ENCODE peak calls at places on chromosome 20, in four cellular contexts. One of them, this sample, is unnamed.

GRCh38 chr20:32052090-32052791 is at the start of gene HCK:
- DNase-seq in mesendoderm: no peak
- DNase-seq in neural progenitor cell: peak; percentile 59
- DNase-seq in neuronal stem cell: no peak
- DNase-seq in this sample: no peak

GRCh38 chr20:39112196-39112743 is 150.1 kb downstream of the DHX35 start:
- DNase-seq in mesendoderm: peak; percentile 81
- DNase-seq in neural progenitor cell: peak; percentile 89
- DNase-seq in neuronal stem cell: peak; percentile 66
- DNase-seq in this sample: no peak

GRCh38 chr20:18743665-18744440 is 69.7 kb upstream of the SCP2D1 start:
- DNase-seq in mesendoderm: no peak
- DNase-seq in neural progenitor cell: no peak
- DNase-seq in neuronal stem cell: no peak
- DNase-seq in this sample: no peak

GRCh38 chr20:40176442-40176841 is 512.6 kb downstream of the MAFB start:
- DNase-seq in mesendoderm: no peak
- DNase-seq in neural progenitor cell: no peak
- DNase-seq in neuronal stem cell: no peak
- DNase-seq in this sample: no peak

GRCh38 chr20:15240801-15241200 is 903.4 kb upstream of the FLRT3 start:
- DNase-seq in neural progenitor cell: no peak
- DNase-seq in neuronal stem cell: no peak
- DNase-seq in mesendoderm: no peak
- DNase-seq in this sample: no peak

GRCh38 chr20:52682271-52682670 is 289.9 kb upstream of the TSHZ2 start:
- DNase-seq in mesendoderm: no peak
- DNase-seq in neuronal stem cell: no peak
- DNase-seq in neural progenitor cell: no peak
- DNase-seq in this sample: no peak

GRCh38 chr20:15317546-15318242 is 980.3 kb upstream of the FLRT3 start:
- DNase-seq in neuronal stem cell: no peak
- DNase-seq in mesendoderm: no peak
- DNase-seq in neural progenitor cell: no peak
- DNase-seq in this sample: no peak

GRCh38 chr20:41178904-41179432 is 41.6 kb downstream of the PLCG1 start:
- DNase-seq in neuronal stem cell: no peak
- DNase-seq in mesendoderm: no peak
- DNase-seq in neural progenitor cell: peak; percentile 23
- DNase-seq in this sample: no peak

GRCh38 chr20:59484228-59484627 is 120.1 kb upstream of the PHACTR3 start:
- DNase-seq in neuronal stem cell: no peak
- DNase-seq in neural progenitor cell: no peak
- DNase-seq in mesendoderm: no peak
- DNase-seq in this sample: peak; percentile 25

GRCh38 chr20:3420211-3420707 is 12.8 kb upstream of the DNAAF9 start:
- DNase-seq in neuronal stem cell: no peak
- DNase-seq in mesendoderm: no peak
- DNase-seq in neural progenitor cell: no peak
- DNase-seq in this sample: no peak

GRCh38 chr20:50240092-50240491 is 49.5 kb downstream of the CEBPB start:
- DNase-seq in neuronal stem cell: no peak
- DNase-seq in neural progenitor cell: no peak
- DNase-seq in mesendoderm: no peak
- DNase-seq in this sample: peak; percentile 59

GRCh38 chr20:46060301-46060881 is 29.4 kb downstream of the NCOA5 start:
- DNase-seq in mesendoderm: no peak
- DNase-seq in neural progenitor cell: no peak
- DNase-seq in neuronal stem cell: no peak
- DNase-seq in this sample: no peak

GRCh38 chr20:48667889-48668413 is 159.8 kb downstream of the PREX1 start:
- DNase-seq in neuronal stem cell: no peak
- DNase-seq in neural progenitor cell: no peak
- DNase-seq in mesendoderm: no peak
- DNase-seq in this sample: peak; percentile 88

GRCh38 chr20:10634683-10635411 is 39.0 kb downstream of the JAG1 start:
- DNase-seq in mesendoderm: no peak
- DNase-seq in neuronal stem cell: no peak
- DNase-seq in neural progenitor cell: no peak
- DNase-seq in this sample: no peak

GRCh38 chr20:32585011-32585518 is at the start of gene NOL4L:
- DNase-seq in neural progenitor cell: peak; percentile 82
- DNase-seq in neuronal stem cell: no peak
- DNase-seq in mesendoderm: no peak
- DNase-seq in this sample: no peak

GRCh38 chr20:38843346-38843745 is 37.8 kb downstream of the PPP1R16B start:
- DNase-seq in mesendoderm: no peak
- DNase-seq in neural progenitor cell: no peak
- DNase-seq in neuronal stem cell: no peak
- DNase-seq in this sample: no peak

GRCh38 chr20:10427060-10427692 is 6.8 kb downstream of the MKKS start:
- DNase-seq in neural progenitor cell: peak; percentile 61
- DNase-seq in neuronal stem cell: peak; percentile 42
- DNase-seq in mesendoderm: peak; percentile 69
- DNase-seq in this sample: peak; percentile 66

GRCh38 chr20:40542065-40542464 is 147.0 kb downstream of the MAFB start:
- DNase-seq in mesendoderm: no peak
- DNase-seq in neural progenitor cell: no peak
- DNase-seq in neuronal stem cell: no peak
- DNase-seq in this sample: no peak

GRCh38 chr20:37218431-37218830 is 39.1 kb upstream of the MROH8 start:
- DNase-seq in mesendoderm: no peak
- DNase-seq in neural progenitor cell: no peak
- DNase-seq in neuronal stem cell: no peak
- DNase-seq in this sample: no peak

GRCh38 chr20:14512856-14513255 is 175.4 kb upstream of the FLRT3 start:
- DNase-seq in neuronal stem cell: no peak
- DNase-seq in mesendoderm: no peak
- DNase-seq in neural progenitor cell: no peak
- DNase-seq in this sample: no peak

GRCh38 chr20:59147197-59147596 is 16.4 kb upstream of the ZNF831 start:
- DNase-seq in mesendoderm: no peak
- DNase-seq in neural progenitor cell: no peak
- DNase-seq in neuronal stem cell: no peak
- DNase-seq in this sample: no peak

GRCh38 chr20:60057866-60058807 is 99.9 kb downstream of the CDH26 start:
- DNase-seq in neural progenitor cell: peak; percentile 62
- DNase-seq in mesendoderm: peak; percentile 74
- DNase-seq in neuronal stem cell: peak; percentile 15
- DNase-seq in this sample: peak; percentile 69

GRCh38 chr20:60352580-60352979 is 394.4 kb downstream of the CDH26 start:
- DNase-seq in neuronal stem cell: no peak
- DNase-seq in mesendoderm: no peak
- DNase-seq in neural progenitor cell: no peak
- DNase-seq in this sample: no peak

GRCh38 chr20:51187318-51187717 is 164.4 kb upstream of the KCNG1 start:
- DNase-seq in mesendoderm: peak; percentile 51
- DNase-seq in neural progenitor cell: no peak
- DNase-seq in neuronal stem cell: no peak
- DNase-seq in this sample: no peak

GRCh38 chr20:50605136-50605535 is 86.2 kb downstream of the RIPOR3 start:
- DNase-seq in neural progenitor cell: no peak
- DNase-seq in neuronal stem cell: no peak
- DNase-seq in mesendoderm: no peak
- DNase-seq in this sample: no peak

GRCh38 chr20:56859751-56860366 is 230.8 kb downstream of the TFAP2C start:
- DNase-seq in neural progenitor cell: peak; percentile 43
- DNase-seq in neuronal stem cell: no peak
- DNase-seq in mesendoderm: peak; percentile 89
- DNase-seq in this sample: no peak

GRCh38 chr20:59825944-59826759 is 107.3 kb downstream of the SYCP2 start:
- DNase-seq in neural progenitor cell: no peak
- DNase-seq in mesendoderm: no peak
- DNase-seq in neuronal stem cell: no peak
- DNase-seq in this sample: peak; percentile 90

GRCh38 chr20:12928755-12929401 is 79.9 kb upstream of the SPTLC3 start:
- DNase-seq in mesendoderm: no peak
- DNase-seq in neuronal stem cell: no peak
- DNase-seq in neural progenitor cell: no peak
- DNase-seq in this sample: no peak

GRCh38 chr20:24862606-24863005 is 86.5 kb upstream of the CST7 start:
- DNase-seq in neuronal stem cell: no peak
- DNase-seq in neural progenitor cell: no peak
- DNase-seq in mesendoderm: no peak
- DNase-seq in this sample: no peak

GRCh38 chr20:58656825-58657224 is 5.7 kb downstream of the STX16 start:
- DNase-seq in neural progenitor cell: no peak
- DNase-seq in mesendoderm: no peak
- DNase-seq in neuronal stem cell: no peak
- DNase-seq in this sample: no peak

GRCh38 chr20:46631212-46631869 is 19.9 kb downstream of the SLC13A3 start:
- DNase-seq in neuronal stem cell: no peak
- DNase-seq in neural progenitor cell: peak; percentile 40
- DNase-seq in mesendoderm: peak; percentile 70
- DNase-seq in this sample: no peak

GRCh38 chr20:17854307-17854903 is 114.2 kb downstream of the SNX5 start:
- DNase-seq in neuronal stem cell: no peak
- DNase-seq in mesendoderm: peak; percentile 76
- DNase-seq in neural progenitor cell: peak; percentile 44
- DNase-seq in this sample: no peak

GRCh38 chr20:17594443-17594842 is 24.6 kb downstream of the DSTN start:
- DNase-seq in mesendoderm: peak; percentile 75
- DNase-seq in neuronal stem cell: no peak
- DNase-seq in neural progenitor cell: no peak
- DNase-seq in this sample: no peak

GRCh38 chr20:11544029-11544678 is 373.5 kb upstream of the BTBD3 start:
- DNase-seq in neuronal stem cell: peak; percentile 78
- DNase-seq in neural progenitor cell: peak; percentile 71
- DNase-seq in mesendoderm: peak; percentile 79
- DNase-seq in this sample: no peak

GRCh38 chr20:51500936-51501335 is 41.6 kb downstream of the NFATC2 start:
- DNase-seq in mesendoderm: no peak
- DNase-seq in neural progenitor cell: no peak
- DNase-seq in neuronal stem cell: no peak
- DNase-seq in this sample: no peak

DNA sequence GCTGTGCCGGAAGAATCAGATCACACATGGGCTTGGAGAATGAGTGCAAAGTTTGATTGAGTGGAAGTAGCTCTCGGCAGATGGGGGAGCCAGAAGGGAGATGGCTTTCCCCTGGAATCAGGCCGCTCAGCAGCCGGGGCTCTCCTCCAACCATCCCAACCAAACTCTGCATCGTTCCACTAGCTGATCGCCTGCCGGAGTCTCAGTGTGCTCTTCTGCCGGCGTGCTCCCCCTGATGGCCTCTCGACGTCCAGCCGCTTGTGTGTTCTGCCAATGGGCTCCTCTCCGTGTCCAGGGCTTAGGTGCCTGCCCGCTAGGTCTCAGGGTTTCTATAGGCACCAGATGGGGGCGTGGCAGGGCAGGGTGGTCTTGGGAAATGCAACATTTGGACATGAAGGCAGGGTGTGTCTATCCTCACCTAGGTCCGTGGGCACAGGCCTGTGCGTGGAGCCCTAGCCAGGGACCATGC is 4.9 kb upstream of the BIRC7 start:
- DNase-seq in neuronal stem cell: peak; percentile 64
- DNase-seq in mesendoderm: peak; percentile 93
- DNase-seq in neural progenitor cell: peak; percentile 92
- DNase-seq in this sample: peak; percentile 81
- H3K4me1 ChIP-seq in neuronal stem cell: peaks cover 44% of the 10 kb centered on the region
- H3K4me1 ChIP-seq in mesendoderm: no peaks in the 10 kb centered on the region
- H3K4me1 ChIP-seq in neural progenitor cell: peaks cover 31% of the 10 kb centered on the region
- H3K4me1 ChIP-seq in this sample: no peaks in the 10 kb centered on the region

GRCh38 chr20:1896859-1897258 is 1.7 kb downstream of the SIRPA start:
- DNase-seq in mesendoderm: no peak
- DNase-seq in neuronal stem cell: no peak
- DNase-seq in neural progenitor cell: no peak
- DNase-seq in this sample: no peak
- H3K9ac ChIP-seq in mesendoderm: no peak overlapping the region
- H3K9ac ChIP-seq in neuronal stem cell: no peak overlapping the region
- H3K9ac ChIP-seq in neural progenitor cell: no peak overlapping the region
- H3K9ac ChIP-seq in this sample: no peak overlapping the region

DNA sequence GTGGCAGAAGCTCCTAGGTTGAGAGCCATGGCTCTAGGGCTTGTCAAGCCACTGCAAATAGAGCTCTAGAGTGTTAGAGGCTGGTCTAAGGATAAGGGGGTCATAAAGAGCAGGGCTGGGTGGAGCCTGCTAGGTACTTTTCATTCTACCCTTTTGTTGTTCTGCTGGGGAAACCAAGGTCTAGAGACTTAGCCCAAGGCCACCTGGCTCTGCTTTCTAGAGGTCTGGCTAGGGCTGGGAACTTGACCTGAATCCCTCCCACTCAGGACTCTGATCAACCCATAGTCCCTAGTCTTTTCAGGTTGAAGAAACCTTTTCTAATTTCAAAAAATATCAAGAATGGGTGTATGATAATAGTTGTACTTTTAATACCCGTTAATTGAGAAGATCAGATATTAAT is 13.7 kb downstream of the CHMP4B start:
- DNase-seq in neural progenitor cell: no peak
- DNase-seq in neuronal stem cell: no peak
- DNase-seq in mesendoderm: no peak
- DNase-seq in this sample: no peak
- H3K4me1 ChIP-seq in neural progenitor cell: peaks cover 9% of the 10 kb centered on the region
- H3K4me1 ChIP-seq in neuronal stem cell: peaks cover 4% of the 10 kb centered on the region
- H3K4me1 ChIP-seq in mesendoderm: peaks cover 14% of the 10 kb centered on the region
- H3K4me1 ChIP-seq in this sample: peaks cover 33% of the 10 kb centered on the region

DNA sequence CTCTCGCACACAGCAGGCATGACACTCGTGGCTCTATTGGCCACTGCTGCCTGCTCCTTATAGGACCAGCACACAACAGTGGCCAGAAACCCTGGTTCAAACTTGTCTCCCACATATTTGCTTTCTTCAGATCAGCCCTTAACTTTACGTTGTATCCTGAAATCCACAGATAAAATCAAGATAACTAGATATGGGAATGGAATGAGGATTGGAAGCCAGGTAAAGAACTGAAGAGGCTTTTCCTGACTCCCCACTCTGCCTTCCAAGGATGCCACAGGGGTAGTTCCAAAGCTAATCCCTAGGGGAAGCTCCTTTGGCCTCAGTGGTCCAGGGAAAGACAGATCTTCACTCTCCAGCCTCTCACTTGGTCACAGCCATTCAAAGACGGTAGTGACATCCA is 86.5 kb downstream of the INSM1 start:
- DNase-seq in neuronal stem cell: no peak
- DNase-seq in mesendoderm: no peak
- DNase-seq in neural progenitor cell: no peak
- DNase-seq in this sample: no peak
- H3K9ac ChIP-seq in neuronal stem cell: no peak overlapping the region
- H3K9ac ChIP-seq in mesendoderm: no peak overlapping the region
- H3K9ac ChIP-seq in neural progenitor cell: no peak overlapping the region
- H3K9ac ChIP-seq in this sample: no peak overlapping the region

This sample was measured in kidney.